ENCODE peak calls at places on chromosome 21, in five cellular contexts. U is kidney, W is PC-9, M is adipocyte, R is body of pancreas. X is an unnamed sample.

GRCh38 chr21:17789085-17789484 is 30.1 kb downstream of the C21orf91 start:
- DNase-seq in R (no peak), U (no peak), W (no peak), M (no peak), X (no peak)

GRCh38 chr21:27817061-27817460 is 850.2 kb upstream of the ADAMTS5 start:
- DNase-seq in U (no peak), W (no peak), R (no peak), M (peak), X (no peak)

GRCh38 chr21:45780647-45781046 is 137.1 kb downstream of the PCBP3 start:
- DNase-seq in M (no peak), U (no peak), R (no peak), W (no peak), X (no peak)

GRCh38 chr21:45258476-45258875 is 29.2 kb downstream of the POFUT2 start:
- DNase-seq in R (no peak), W (no peak), U (peak), M (no peak), X (no peak)

GRCh38 chr21:45320991-45321656 is 33.4 kb upstream of the POFUT2 start:
- DNase-seq in W (no peak), U (no peak), R (no peak), M (no peak), X (no peak)

GRCh38 chr21:14752006-14752909 is 206.1 kb upstream of the SAMSN1 start:
- DNase-seq in W (no peak), U (no peak), M (no peak), R (no peak), X (no peak)

GRCh38 chr21:46295177-46295711 is 9.1 kb downstream of the YBEY start:
- DNase-seq in M (peak), W (no peak), U (no peak), R (no peak), X (no peak)

GRCh38 chr21:32806810-32807386 is 35.3 kb upstream of the PAXBP1 start:
- DNase-seq in M (no peak), W (no peak), U (no peak), R (no peak), X (no peak)

GRCh38 chr21:20882462-20883415 is 115.5 kb upstream of the NCAM2 start:
- DNase-seq in U (no peak), R (peak), W (no peak), M (peak), X (peak)

GRCh38 chr21:44418876-44419230 is 36.5 kb upstream of the LRRC3 start:
- DNase-seq in R (no peak), M (no peak), W (no peak), U (peak), X (no peak)

GRCh38 chr21:17613242-17613676 is 558 bp upstream of the BTG3 start:
- DNase-seq in R (peak), M (peak), W (no peak), U (peak), X (no peak)

GRCh38 chr21:36702622-36702968 is 3.7 kb downstream of the SIM2 start:
- DNase-seq in W (no peak), M (no peak), U (no peak), R (no peak), X (no peak)

GRCh38 chr21:15495965-15496364 is 233.8 kb upstream of the USP25 start:
- DNase-seq in M (no peak), R (no peak), U (no peak), W (no peak), X (no peak)

GRCh38 chr21:44761011-44761729 is 40.5 kb downstream of the UBE2G2 start:
- DNase-seq in W (no peak), R (no peak), M (no peak), U (no peak), X (peak)

GRCh38 chr21:27359141-27359540 is 392.3 kb upstream of the ADAMTS5 start:
- DNase-seq in M (peak), W (no peak), U (no peak), R (no peak), X (no peak)

GRCh38 chr21:44914176-44914874 is 6.4 kb downstream of the ITGB2 start:
- DNase-seq in U (peak), M (no peak), R (peak), W (peak), X (peak)

GRCh38 chr21:45534591-45535331 is 7.5 kb downstream of the SLC19A1 start:
- DNase-seq in W (no peak), R (no peak), M (no peak), U (peak), X (no peak)

GRCh38 chr21:17660449-17660848 is 47.7 kb upstream of the BTG3 start:
- DNase-seq in M (peak), W (peak), R (no peak), U (no peak), X (no peak)

GRCh38 chr21:46144464-46145070 is 10.8 kb downstream of the FTCD start:
- DNase-seq in U (peak), W (no peak), R (no peak), M (no peak), X (no peak)

GRCh38 chr21:45164124-45164511 is 89.7 kb downstream of the ADARB1 start:
- DNase-seq in W (no peak), U (no peak), M (no peak), R (no peak), X (no peak)

GRCh38 chr21:46033410-46034404 is 52.1 kb downstream of the COL6A1 start:
- DNase-seq in M (no peak), R (no peak), U (peak), W (no peak), X (no peak)

GRCh38 chr21:39763282-39763970 is 18.4 kb downstream of the IGSF5 start:
- DNase-seq in U (no peak), R (no peak), M (peak), W (no peak), X (no peak)

GRCh38 chr21:32412998-32413504 is 545 bp downstream of the EVA1C start:
- DNase-seq in U (peak), W (no peak), R (peak), M (no peak), X (no peak)

GRCh38 chr21:27314096-27314495 is 347.2 kb upstream of the ADAMTS5 start:
- DNase-seq in W (no peak), R (no peak), U (no peak), M (no peak), X (no peak)

GRCh38 chr21:44530903-44531605 is 8.9 kb downstream of the KRTAP10-1 start:
- DNase-seq in M (no peak), W (no peak), U (peak), R (no peak), X (no peak)

GRCh38 chr21:27202301-27202700 is 235.4 kb upstream of the ADAMTS5 start:
- DNase-seq in R (no peak), M (no peak), W (no peak), U (no peak), X (no peak)

GRCh38 chr21:21383126-21383525 is 384.9 kb downstream of the NCAM2 start:
- DNase-seq in W (no peak), R (no peak), U (no peak), M (no peak), X (no peak)

GRCh38 chr21:44822484-44823178 is 4.8 kb upstream of the SUMO3 start:
- DNase-seq in M (no peak), U (no peak), R (no peak), W (no peak), X (no peak)

GRCh38 chr21:35512321-35512720 is 463.2 kb upstream of the RUNX1 start:
- DNase-seq in M (no peak), R (no peak), U (no peak), W (no peak), X (no peak)

GRCh38 chr21:45539046-45539795 is 3.0 kb downstream of the SLC19A1 start:
- DNase-seq in R (no peak), W (no peak), U (peak), M (no peak), X (no peak)

GRCh38 chr21:27244796-27245195 is 277.9 kb upstream of the ADAMTS5 start:
- DNase-seq in W (no peak), R (no peak), M (no peak), U (no peak), X (no peak)

GRCh38 chr21:45265721-45266517 is 21.8 kb downstream of the POFUT2 start:
- DNase-seq in U (peak), M (no peak), W (no peak), R (no peak), X (no peak)

GRCh38 chr21:44618909-44619308 is 7.0 kb downstream of the KRTAP10-8 start:
- DNase-seq in U (no peak), W (no peak), R (no peak), M (no peak), X (peak)

GRCh38 chr21:35565204-35565611 is 495.1 kb downstream of the SETD4 start:
- DNase-seq in R (peak), U (peak), M (peak), W (peak), X (no peak)

GRCh38 chr21:37184784-37185593 is 82.1 kb downstream of the VPS26C start:
- DNase-seq in R (no peak), M (no peak), W (no peak), U (no peak), X (no peak)

GRCh38 chr21:27219068-27219467 is 252.2 kb upstream of the ADAMTS5 start:
- DNase-seq in U (no peak), R (no peak), M (peak), W (no peak), X (no peak)

GRCh38 chr21:44856131-44856530 is 17.4 kb downstream of the PTTG1IP start:
- DNase-seq in U (peak), M (no peak), W (no peak), R (no peak), X (no peak)

GRCh38 chr21:43721225-43721605 is 2.3 kb downstream of the PDXK start:
- DNase-seq in W (no peak), M (peak), R (peak), U (no peak), X (no peak)

GRCh38 chr21:26377111-26377694 is 195.9 kb downstream of the CYYR1 start:
- DNase-seq in U (no peak), R (no peak), W (no peak), M (no peak), X (no peak)

GRCh38 chr21:19874521-19874920 is 1123.7 kb upstream of the NCAM2 start:
- DNase-seq in U (no peak), R (no peak), M (no peak), W (no peak), X (no peak)

DNA sequence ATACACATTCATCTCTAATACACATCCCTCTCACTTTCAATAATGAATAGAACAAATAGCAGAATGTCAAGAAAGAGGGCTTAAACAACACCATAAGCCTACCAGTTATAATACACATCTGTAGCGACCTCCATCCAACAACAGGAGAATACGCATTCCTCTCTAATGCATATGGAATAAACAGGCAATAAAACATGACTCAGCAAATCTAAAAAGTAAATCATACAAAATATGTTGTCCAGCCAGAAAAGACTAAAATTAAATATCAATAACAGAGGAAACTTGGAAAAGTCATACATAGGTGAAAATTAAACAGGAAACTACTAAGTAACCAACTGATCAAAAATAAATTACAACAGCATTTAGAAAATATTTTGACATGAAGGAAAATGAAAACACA is 1127.5 kb upstream of the NCAM2 start:
- DNase-seq in R (no peak), W (no peak), U (no peak), M (no peak), X (no peak)
- H3K4me3 ChIP-seq in R (no peak), W (no peak), U (no peak), M (no peak), X (no peak)

GRCh38 chr21:33968998-33969353 is 53.4 kb upstream of the ATP5PO start:
- DNase-seq in R (no peak), W (no peak), U (no peak), M (no peak), X (no peak)

GRCh38 chr21:33969600-33969999 is 54.0 kb upstream of the ATP5PO start:
- DNase-seq in W (no peak), M (no peak), R (no peak), U (no peak), X (no peak)

GRCh38 chr21:33972539-33972938 is 56.9 kb upstream of the ATP5PO start:
- DNase-seq in U (no peak), W (no peak), M (no peak), R (no peak), X (no peak)

GRCh38 chr21:33973268-33973667 is 57.7 kb upstream of the ATP5PO start:
- DNase-seq in M (no peak), W (no peak), U (no peak), R (no peak), X (no peak)

DNA sequence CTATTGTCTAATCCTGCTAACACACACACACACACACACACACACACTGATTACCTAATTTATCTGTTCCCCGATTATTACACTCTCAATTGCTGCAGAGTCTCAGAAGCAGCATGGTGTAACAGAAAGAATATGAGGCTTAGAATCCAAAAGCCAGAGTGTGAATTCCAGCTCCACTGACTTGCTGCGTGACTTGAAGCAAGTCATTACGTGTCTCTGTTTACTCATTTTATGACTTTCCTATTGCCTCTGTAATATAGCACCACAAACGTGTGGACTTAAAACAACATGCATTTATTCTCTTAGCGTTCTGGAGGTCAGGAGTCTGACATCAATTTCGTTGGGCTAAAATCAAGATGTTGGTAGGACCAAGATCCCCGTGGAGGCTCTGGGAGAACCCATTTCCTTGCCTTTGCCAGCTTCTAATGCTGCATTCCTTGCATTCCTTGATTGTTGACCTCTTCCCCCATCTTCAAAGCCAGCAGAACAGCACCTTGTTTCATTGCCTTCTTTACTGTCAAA is 55.9 kb upstream of the ATP5PO start:
- DNase-seq in W (no peak), M (no peak), U (no peak), R (no peak), X (no peak)
- H3K4me3 ChIP-seq in W (no peak), M (no peak), U (no peak), R (no peak), X (no peak)

DNA sequence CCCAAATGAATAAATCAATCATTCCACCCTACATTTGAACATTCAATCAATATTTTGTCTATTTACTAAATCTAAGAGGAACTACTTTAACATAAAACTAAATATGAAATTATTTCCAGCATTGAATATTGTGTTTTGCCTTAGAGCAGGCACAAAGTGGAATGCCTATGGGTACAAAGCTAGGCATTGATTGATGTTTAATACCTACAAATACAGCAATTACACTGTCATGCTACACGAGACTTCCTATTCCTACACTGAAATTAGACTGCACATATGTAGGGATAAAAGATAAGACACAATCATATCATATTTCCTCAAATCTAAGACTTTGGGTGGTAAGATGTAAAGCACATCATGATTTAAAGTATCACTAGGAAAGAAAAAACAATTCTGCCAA is 12.9 kb upstream of the ERG start:
- DNase-seq in M (no peak), R (no peak), W (no peak), U (no peak), X (no peak)
- H3K4me3 ChIP-seq in M (no peak), R (no peak), W (no peak), U (no peak), X (no peak)

GRCh38 chr21:10272216-10272615 is 249.2 kb upstream of the TPTE start:
- DNase-seq in U (peak), W (no peak), R (no peak), M (no peak), X (no peak)
- H3K4me3 ChIP-seq in U (no peak), W (no peak), R (no peak), M (no peak), X (no peak)

GRCh38 chr21:16589046-16589445 is 859.3 kb downstream of the USP25 start:
- DNase-seq in W (peak), R (no peak), U (no peak), M (peak), X (no peak)

GRCh38 chr21:16587141-16587570 is 857.4 kb downstream of the USP25 start:
- DNase-seq in M (peak), R (peak), W (peak), U (no peak), X (no peak)

GRCh38 chr21:16588433-16588860 is 858.7 kb downstream of the USP25 start:
- DNase-seq in U (peak), M (peak), R (peak), W (peak), X (no peak)

GRCh38 chr21:16589499-16589898 is 859.7 kb downstream of the USP25 start:
- DNase-seq in U (no peak), R (no peak), W (no peak), M (no peak), X (no peak)

DNA sequence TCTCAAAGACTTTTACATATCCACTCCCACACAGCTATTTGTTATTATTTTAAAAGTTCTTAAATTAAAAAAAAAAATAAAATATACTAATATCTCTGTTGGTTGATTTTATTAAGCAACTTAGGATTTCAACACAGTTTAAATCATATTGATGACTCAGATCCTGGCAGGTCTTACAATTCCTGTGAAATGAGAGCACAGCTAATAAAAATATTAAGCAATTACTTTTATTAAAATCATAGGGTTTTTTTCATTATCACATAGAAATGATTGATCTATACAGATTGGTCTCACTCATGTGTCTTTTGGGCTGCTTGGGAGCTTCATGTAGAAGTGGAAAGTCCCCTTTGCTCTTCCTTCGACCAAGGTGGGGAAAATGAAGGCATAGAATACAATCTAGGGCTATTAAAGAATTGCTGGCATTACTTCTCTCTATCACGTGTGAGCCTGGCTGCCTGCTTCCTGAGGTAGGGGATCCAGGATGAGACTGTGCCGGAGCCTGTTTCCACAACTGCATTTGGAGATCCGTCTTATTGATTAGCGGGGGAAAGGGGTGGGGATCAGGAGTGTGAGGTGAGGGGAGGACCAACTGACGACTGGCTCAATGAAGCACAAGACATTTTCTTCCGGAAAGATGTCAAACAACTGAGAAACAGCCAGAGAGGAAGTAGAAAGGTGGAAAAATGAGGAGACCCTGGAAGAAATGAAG is 858.0 kb downstream of the USP25 start:
- DNase-seq in M (peak), W (peak), R (peak), U (peak), X (no peak)
- H3K4me3 ChIP-seq in M (peak), W (peak), R (no peak), U (peak), X (no peak)

GRCh38 chr21:42031241-42031640 is 21.1 kb upstream of the ZBTB21 start:
- DNase-seq in R (no peak), W (no peak), M (no peak), U (no peak), X (no peak)
- H3K4me3 ChIP-seq in R (no peak), W (no peak), M (no peak), U (no peak), X (no peak)

GRCh38 chr21:29433366-29434059 is 134.8 kb downstream of the BACH1 start:
- DNase-seq in M (peak), U (no peak), R (no peak), W (peak), X (no peak)

GRCh38 chr21:29434081-29434480 is 135.4 kb downstream of the BACH1 start:
- DNase-seq in R (no peak), U (no peak), M (peak), W (no peak), X (no peak)

GRCh38 chr21:29436650-29437049 is 137.9 kb downstream of the BACH1 start:
- DNase-seq in W (no peak), U (no peak), R (no peak), M (no peak), X (no peak)

GRCh38 chr21:29431680-29432079 is 133.0 kb downstream of the BACH1 start:
- DNase-seq in W (no peak), U (no peak), R (no peak), M (no peak), X (no peak)

DNA sequence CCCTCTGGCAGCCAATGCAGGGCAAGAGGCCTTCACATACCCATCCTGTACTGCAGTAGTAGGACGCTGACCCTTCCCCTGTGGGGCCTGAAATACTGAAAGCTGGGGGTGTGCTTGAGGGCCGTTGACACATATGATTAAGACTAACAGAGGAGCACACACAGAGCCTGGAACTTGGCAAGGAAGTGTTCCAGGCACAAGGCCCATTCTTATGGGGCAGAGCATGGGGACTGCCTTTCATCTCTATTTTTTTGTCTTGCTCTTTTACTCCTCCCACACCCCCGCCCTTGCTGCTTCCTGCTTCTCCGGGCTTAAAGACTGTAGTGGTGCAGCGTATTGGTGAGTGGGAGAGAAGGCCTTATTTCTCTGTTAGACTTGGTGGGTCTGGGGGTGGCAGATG is 137.4 kb downstream of the BACH1 start:
- DNase-seq in U (no peak), R (no peak), M (no peak), W (no peak), X (no peak)
- H3K4me3 ChIP-seq in U (no peak), R (no peak), M (no peak), W (no peak), X (no peak)

X was measured in Karpas-422.